ENCODE peak calls at places on chromosome 3, in four cellular contexts. R is HepG2, C is K562, T is GM12878. Z is an unnamed sample.

GRCh38 chr3:12884104-12884742 is 42.9 kb upstream of the RPL32 start:
- DNase-seq in C (no peak), T (no peak), R (no peak), Z (no peak)

GRCh38 chr3:12400795-12401194 is 83.5 kb upstream of the TSEN2 start:
- DNase-seq in C (no peak), R (no peak), T (no peak), Z (no peak)

GRCh38 chr3:54086639-54087405 is 35.5 kb upstream of the CACNA2D3 start:
- DNase-seq in T (no peak), R (no peak), C (no peak), Z (no peak)

GRCh38 chr3:18740631-18741583 is 315.8 kb upstream of the SATB1 start:
- DNase-seq in T (peak; percentile 61), C (no peak), R (no peak), Z (no peak)

GRCh38 chr3:116441652-116442051 is 3.6 kb downstream of the LSAMP start:
- DNase-seq in T (no peak), R (no peak), C (no peak), Z (no peak)

GRCh38 chr3:75272708-75273107 is 391.4 kb upstream of the FRG2C start:
- DNase-seq in C (no peak), R (no peak), T (no peak), Z (no peak)

GRCh38 chr3:187130346-187131066 is 8.8 kb downstream of the RPL39L start:
- DNase-seq in R (no peak), C (no peak), T (no peak), Z (no peak)

GRCh38 chr3:171028025-171028778 is 1.7 kb upstream of the SLC2A2 start:
- DNase-seq in C (no peak), T (no peak), R (peak; percentile 28), Z (peak; percentile 65)

GRCh38 chr3:77078279-77078678 is 38.4 kb downstream of the ROBO2 start:
- DNase-seq in C (no peak), R (peak; percentile 1), T (no peak), Z (no peak)

GRCh38 chr3:101253429-101253828 is 66.9 kb downstream of the IMPG2 start:
- DNase-seq in C (no peak), T (no peak), R (no peak), Z (no peak)

GRCh38 chr3:39101022-39101689 is 6.3 kb downstream of the GORASP1 start:
- DNase-seq in R (peak; percentile 29), C (peak; percentile 85), T (no peak), Z (peak; percentile 78)

GRCh38 chr3:29695201-29695904 is 414.5 kb downstream of the RBMS3 start:
- DNase-seq in C (no peak), R (no peak), T (no peak), Z (no peak)

GRCh38 chr3:127784865-127785710 is 37.2 kb downstream of the MGLL start:
- DNase-seq in R (no peak), T (no peak), C (no peak), Z (peak; percentile 60)

GRCh38 chr3:52225452-52226228 is at the start of gene TLR9:
- DNase-seq in T (peak; percentile 71), C (no peak), R (no peak), Z (no peak)

GRCh38 chr3:109943181-109943580 is 605.8 kb upstream of the DPPA4 start:
- DNase-seq in R (no peak), T (no peak), C (no peak), Z (no peak)

GRCh38 chr3:104316118-104316517 is 1050.6 kb upstream of the ALCAM start:
- DNase-seq in R (no peak), T (no peak), C (no peak), Z (no peak)

GRCh38 chr3:47540281-47540680 is 26.8 kb upstream of the ELP6 start:
- DNase-seq in R (no peak), T (no peak), C (peak; percentile 9), Z (no peak)

GRCh38 chr3:57164606-57165573 is at the start of gene IL17RD:
- DNase-seq in C (peak; percentile 92), T (no peak), R (peak; percentile 37), Z (peak; percentile 98)

GRCh38 chr3:42659451-42660130 is 6.1 kb downstream of the ZBTB47 start:
- DNase-seq in T (no peak), C (no peak), R (no peak), Z (peak; percentile 42)

GRCh38 chr3:52798978-52799476 is 4.4 kb downstream of the ITIH3 start:
- DNase-seq in T (no peak), R (peak; percentile 41), C (peak; percentile 66), Z (peak; percentile 59)

GRCh38 chr3:29827756-29828155 is 546.9 kb downstream of the RBMS3 start:
- DNase-seq in C (no peak), R (no peak), T (no peak), Z (no peak)

GRCh38 chr3:41434781-41435180 is 235.5 kb downstream of the CTNNB1 start:
- DNase-seq in R (no peak), C (no peak), T (no peak), Z (no peak)

GRCh38 chr3:101903426-101903825 is 54.1 kb downstream of the NFKBIZ start:
- DNase-seq in T (no peak), C (no peak), R (no peak), Z (no peak)

GRCh38 chr3:142656595-142656994 is 60.4 kb downstream of the PLS1 start:
- DNase-seq in C (no peak), T (no peak), R (no peak), Z (no peak)

GRCh38 chr3:48118322-48118721 is 69.9 kb downstream of the CDC25A start:
- DNase-seq in R (no peak), T (no peak), C (no peak), Z (no peak)

GRCh38 chr3:134721214-134721613 is 70.4 kb upstream of the KY start:
- DNase-seq in C (no peak), R (no peak), T (no peak), Z (no peak)

GRCh38 chr3:54994026-54994626 is 66.3 kb upstream of the LRTM1 start:
- DNase-seq in R (no peak), C (no peak), T (no peak), Z (no peak)

GRCh38 chr3:54240-54639 is 142.3 kb upstream of the CHL1 start:
- DNase-seq in T (no peak), R (no peak), C (no peak), Z (no peak)

GRCh38 chr3:13274125-13274873 is 145.8 kb downstream of the NUP210 start:
- DNase-seq in C (no peak), T (no peak), R (no peak), Z (no peak)

GRCh38 chr3:27578032-27578431 is 93.8 kb upstream of the SLC4A7 start:
- DNase-seq in R (no peak), C (no peak), T (no peak), Z (no peak)

GRCh38 chr3:31704651-31705179 is 172.0 kb downstream of the STT3B start:
- DNase-seq in R (no peak), T (no peak), C (no peak), Z (peak; percentile 38)

GRCh38 chr3:43104786-43105185 is 1.1 kb downstream of the POMGNT2 start:
- DNase-seq in C (no peak), R (no peak), T (no peak), Z (no peak)

GRCh38 chr3:11118181-11118682 is 36.1 kb upstream of the HRH1 start:
- DNase-seq in R (no peak), T (no peak), C (no peak), Z (no peak)

GRCh38 chr3:55742027-55742710 is 255.1 kb upstream of the WNT5A start:
- DNase-seq in T (no peak), C (no peak), R (no peak), Z (no peak)

GRCh38 chr3:56677286-56677685 is 5.8 kb downstream of the TASOR start:
- DNase-seq in T (no peak), C (no peak), R (no peak), Z (no peak)

GRCh38 chr3:177538064-177538742 is 340.9 kb upstream of the TBL1XR1 start:
- DNase-seq in C (no peak), R (no peak), T (no peak), Z (peak; percentile 22)

GRCh38 chr3:157436583-157437300 is at the start of gene PTX3:
- DNase-seq in R (no peak), C (no peak), T (no peak), Z (peak; percentile 8)

GRCh38 chr3:127131625-127132170 is 61.2 kb upstream of the PRR23E start:
- DNase-seq in T (no peak), R (no peak), C (no peak), Z (no peak)

DNA sequence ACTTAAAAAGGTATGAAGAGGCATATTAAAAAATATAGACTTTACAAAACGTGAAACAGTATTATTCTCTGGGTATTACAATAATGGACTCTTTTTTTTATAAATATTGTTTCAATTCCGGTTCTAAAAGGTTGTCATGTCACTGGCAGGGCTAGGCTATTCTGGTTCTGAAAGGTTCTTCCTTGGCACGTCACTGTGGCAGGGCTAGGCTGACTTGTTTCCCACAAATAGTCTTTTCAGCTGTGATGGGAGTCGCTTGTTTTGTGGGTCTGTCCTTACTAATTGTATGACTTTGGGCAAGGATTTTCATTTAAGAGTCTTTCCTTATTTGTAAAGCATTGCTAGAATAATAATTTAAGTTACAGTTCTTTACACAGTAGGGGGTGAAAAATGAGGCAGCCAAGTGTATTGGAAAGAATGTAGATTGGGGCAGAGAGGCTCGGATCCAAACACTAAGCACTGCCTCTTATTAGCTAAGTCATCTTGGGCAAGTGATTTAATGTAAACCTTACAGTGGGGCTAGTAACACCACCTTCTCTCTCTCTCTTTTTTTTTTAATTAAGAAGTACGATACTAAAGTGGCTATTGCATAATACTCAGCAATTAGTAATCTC is 12.4 kb upstream of the MELTF start:
- DNase-seq in C (no peak), T (no peak), R (no peak), Z (no peak)
- TF ChIP-seq SMC3 in C (no peak), T (no peak), R (no peak), Z (no peak)

GRCh38 chr3:161462138-161462537 is 34.5 kb upstream of the OTOL1 start:
- DNase-seq in C (no peak), R (no peak), T (no peak), Z (no peak)
- H2AFZ ChIP-seq in C (no peak overlapping the region), R (no peak overlapping the region), T (no peak overlapping the region), Z (no peak overlapping the region)

GRCh38 chr3:78941587-78941986 is 826.2 kb downstream of the ROBO1 start:
- DNase-seq in R (no peak), T (no peak), C (no peak), Z (no peak)
- TF ChIP-seq SIN3A in R (no peak), T (no peak), C (no peak), Z (no peak)

DNA sequence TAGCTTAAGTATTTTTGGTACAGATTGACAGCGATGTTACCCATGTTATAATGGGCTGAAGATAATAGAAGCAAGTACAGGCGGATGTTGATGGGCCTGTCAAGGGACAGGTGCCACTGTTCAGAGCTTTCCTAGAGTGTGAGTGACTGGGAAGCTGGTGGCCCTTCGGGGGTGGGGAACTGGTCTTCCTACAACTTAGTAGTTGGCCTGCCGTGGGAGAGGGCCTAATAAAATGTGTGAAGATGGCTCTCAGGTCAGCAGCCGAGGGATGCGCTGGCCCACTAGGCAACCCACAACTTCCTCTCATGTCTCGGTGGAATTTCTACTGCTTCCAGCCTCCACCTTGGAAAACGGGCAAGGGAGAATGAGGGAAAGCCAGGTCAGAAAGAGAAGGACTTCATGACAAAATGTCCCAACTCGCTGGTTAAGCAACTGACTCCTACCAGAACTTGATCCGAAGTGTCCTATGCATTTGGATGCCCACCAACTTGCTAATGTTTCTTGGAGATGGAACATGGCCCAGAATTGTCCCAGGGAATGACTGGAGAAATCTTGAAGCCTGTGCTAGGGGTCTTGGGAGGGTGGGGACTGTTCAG is 1.4 kb downstream of the GYG1 start:
- DNase-seq in C (no peak), T (no peak), R (no peak), Z (no peak)
- TF ChIP-seq SMC3 in C (no peak), T (no peak), R (no peak), Z (no peak)

Z was measured in SK-N-SH.